ENCODE peak calls at places on chromosomes 2 and 18, in five cellular contexts. O, H, S, B and Z are unnamed samples. For H3K4me1, the result is how much of the 10 kb centered on the place peaks cover.

GRCh38 chr2:27705851-27706622 is 42.3 kb downstream of the SLC4A1AP start:
- DNase-seq in O (no peak), H (peak), S (no peak), B (no peak), Z (peak)

GRCh38 chr2:232260075-232260474 is 118.5 kb upstream of the ALPP start:
- DNase-seq in O (no peak), H (no peak), S (no peak), B (no peak), Z (no peak)

GRCh38 chr2:198424112-198424511 is 619.7 kb downstream of the PLCL1 start:
- DNase-seq in O (no peak), H (no peak), S (no peak), B (no peak), Z (no peak)

GRCh38 chr2:235567842-235568241 is 74.0 kb downstream of the AGAP1 start:
- DNase-seq in O (no peak), H (no peak), S (no peak), B (no peak), Z (no peak)

GRCh38 chr2:147425437-147426038 is 419.3 kb upstream of the ACVR2A start:
- DNase-seq in O (no peak), H (no peak), S (no peak), B (no peak), Z (no peak)

GRCh38 chr2:121152861-121153260 is 132.1 kb downstream of the TFCP2L1 start:
- DNase-seq in O (no peak), H (no peak), S (no peak), B (no peak), Z (no peak)

GRCh38 chr2:241315879-241316700 is at the start of gene SEPTIN2:
- DNase-seq in O (peak), H (peak), S (no peak), B (peak), Z (peak)

GRCh38 chr18:3794537-3795348 is 344.8 kb downstream of the TGIF1 start:
- DNase-seq in O (peak), H (no peak), S (no peak), B (no peak), Z (no peak)

GRCh38 chr2:166239548-166239947 is 111.7 kb upstream of the SCN1A start:
- DNase-seq in O (peak), H (no peak), S (no peak), B (no peak), Z (no peak)

GRCh38 chr2:197560146-197560665 is 44.3 kb downstream of the MOB4 start:
- DNase-seq in O (no peak), H (no peak), S (no peak), B (no peak), Z (no peak)

DNA sequence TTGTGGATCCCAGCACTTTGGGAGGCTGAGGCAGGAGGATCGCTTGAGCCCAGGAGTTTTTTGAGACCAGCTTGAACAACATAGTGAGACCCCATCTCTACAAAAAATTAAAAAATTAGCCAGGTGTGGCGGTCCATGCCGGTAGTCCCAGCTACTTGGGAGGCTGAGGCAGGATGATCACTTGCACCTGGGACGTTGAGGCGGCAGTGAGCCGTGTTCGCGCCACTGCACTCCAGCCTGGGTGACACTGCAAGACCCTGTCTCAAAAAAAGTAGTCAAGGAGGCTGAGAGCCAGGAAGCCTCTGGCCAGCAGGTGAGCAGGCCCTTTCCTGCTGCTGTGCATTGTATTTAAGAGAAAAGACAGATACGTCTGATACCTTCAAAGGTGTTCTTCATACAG is 11.1 kb upstream of the PROC start:
- DNase-seq in O (no peak), H (no peak), S (no peak), B (no peak), Z (no peak)
- H3K4me1 ChIP-seq in O (under half), H (half or more), S (under half), B (under half), Z (under half)

GRCh38 chr2:42618116-42618515 is 49.7 kb downstream of the MTA3 start:
- DNase-seq in O (no peak), H (no peak), S (no peak), B (no peak), Z (no peak)
- TF ChIP-seq POLR2AphosphoS5 in O (no peak), H (no peak), S (no peak), B (no peak), Z (no peak)

GRCh38 chr2:222609391-222609790 is 46.5 kb downstream of the FARSB start:
- DNase-seq in O (no peak), H (no peak), S (no peak), B (no peak), Z (no peak)

GRCh38 chr2:222611684-222612083 is 44.2 kb downstream of the FARSB start:
- DNase-seq in O (no peak), H (peak), S (no peak), B (no peak), Z (no peak)

GRCh38 chr2:222613715-222614331 is 42.1 kb downstream of the FARSB start:
- DNase-seq in O (peak), H (peak), S (peak), B (no peak), Z (no peak)

GRCh38 chr2:222608081-222608480 is 47.8 kb downstream of the FARSB start:
- DNase-seq in O (no peak), H (no peak), S (no peak), B (no peak), Z (no peak)

GRCh38 chr2:222610746-222611145 is 45.1 kb downstream of the FARSB start:
- DNase-seq in O (no peak), H (no peak), S (no peak), B (no peak), Z (no peak)
- TF ChIP-seq CTCF in O (no peak), H (no peak), S (no peak), B (no peak), Z (no peak)

GRCh38 chr2:10346929-10347558 is 44.3 kb downstream of the HPCAL1 start:
- DNase-seq in O (no peak), H (no peak), S (no peak), B (no peak), Z (no peak)

GRCh38 chr2:10344105-10345066 is 41.7 kb downstream of the HPCAL1 start:
- DNase-seq in O (no peak), H (no peak), S (peak), B (no peak), Z (no peak)

GRCh38 chr2:10345813-10346212 is 43.1 kb downstream of the HPCAL1 start:
- DNase-seq in O (no peak), H (no peak), S (no peak), B (no peak), Z (no peak)

GRCh38 chr2:10343658-10344057 is 41.0 kb downstream of the HPCAL1 start:
- DNase-seq in O (no peak), H (no peak), S (no peak), B (no peak), Z (no peak)

GRCh38 chr2:10345126-10345525 is 42.4 kb downstream of the HPCAL1 start:
- DNase-seq in O (no peak), H (no peak), S (no peak), B (no peak), Z (no peak)
- H3K4me1 ChIP-seq in O (half or more), H (half or more), S (under half), B (under half), Z (under half)

GRCh38 chr2:67701011-67701410 is 303.9 kb downstream of the ETAA1 start:
- DNase-seq in O (no peak), H (no peak), S (no peak), B (no peak), Z (no peak)

GRCh38 chr2:67702284-67702683 is 305.2 kb downstream of the ETAA1 start:
- DNase-seq in O (no peak), H (no peak), S (peak), B (no peak), Z (no peak)

GRCh38 chr2:67707896-67708295 is 310.8 kb downstream of the ETAA1 start:
- DNase-seq in O (no peak), H (no peak), S (no peak), B (no peak), Z (no peak)

GRCh38 chr2:67706082-67706481 is 308.9 kb downstream of the ETAA1 start:
- DNase-seq in O (no peak), H (no peak), S (no peak), B (no peak), Z (no peak)

DNA sequence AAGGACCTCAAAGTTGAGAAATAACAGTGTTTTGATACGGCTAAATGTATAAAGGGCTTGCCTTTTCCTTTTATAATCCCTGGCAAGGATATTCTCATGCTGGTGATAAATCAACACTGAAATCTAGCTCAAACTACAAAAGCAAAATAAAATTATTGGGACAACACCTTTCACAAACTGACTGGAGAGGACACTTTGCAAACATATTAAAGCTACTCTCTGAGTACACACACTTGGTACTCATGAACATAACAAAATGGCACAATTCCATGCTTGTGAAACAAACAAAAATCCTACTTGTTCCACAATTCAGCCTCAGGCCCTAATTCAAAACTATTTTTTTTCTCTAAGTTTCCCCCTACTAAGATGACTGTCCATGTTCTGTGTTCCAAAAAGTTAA is 305.8 kb downstream of the ETAA1 start:
- DNase-seq in O (no peak), H (no peak), S (no peak), B (no peak), Z (no peak)
- TF ChIP-seq POLR2AphosphoS5 in O (no peak), H (no peak), S (no peak), B (no peak), Z (peak)

GRCh38 chr18:52348209-52348608 is 8.2 kb downstream of the DCC start:
- DNase-seq in O (peak), H (no peak), S (no peak), B (peak), Z (no peak)
- TF ChIP-seq CTCF in O (peak), H (no peak), S (peak), B (peak), Z (no peak)

DNA sequence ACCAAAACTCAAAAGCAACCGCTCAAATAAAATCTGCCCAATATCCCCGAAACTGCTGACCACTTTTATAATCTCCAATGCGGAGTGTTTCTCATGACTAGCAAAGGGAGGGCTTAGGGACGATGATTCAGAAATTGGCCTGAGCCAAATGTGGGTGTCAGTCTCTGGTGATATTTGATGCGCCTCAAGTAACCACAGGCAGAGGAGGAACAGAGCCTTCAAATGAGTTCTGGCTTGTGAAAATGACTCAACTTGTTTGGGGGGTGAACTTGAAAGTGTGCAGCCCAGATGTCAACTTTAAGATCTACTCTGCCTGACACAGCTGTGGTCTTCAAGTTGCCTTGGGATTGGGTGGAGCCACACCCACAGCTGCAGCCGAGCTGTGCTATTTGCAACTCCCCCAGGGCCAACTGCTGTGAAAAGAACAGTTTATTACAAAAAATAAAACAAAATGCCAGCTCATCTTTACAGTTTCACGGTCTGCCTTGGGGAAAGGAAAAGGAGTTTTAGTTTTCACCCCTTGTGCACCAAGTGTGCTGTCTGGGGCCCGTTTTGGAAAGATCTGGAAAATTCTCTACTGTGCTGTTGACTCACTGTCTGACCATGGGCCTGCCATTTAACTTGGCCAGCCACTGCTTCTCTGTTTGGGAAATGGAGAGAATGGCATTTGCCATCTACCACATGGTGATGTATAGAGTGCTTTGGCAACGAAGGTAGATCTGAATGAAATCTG is 222.1 kb downstream of the MTX2 start:
- DNase-seq in O (peak), H (no peak), S (peak), B (no peak), Z (peak)
- H3K4me1 ChIP-seq in O (under half), H (under half), S (under half), B (under half), Z (under half)

DNA sequence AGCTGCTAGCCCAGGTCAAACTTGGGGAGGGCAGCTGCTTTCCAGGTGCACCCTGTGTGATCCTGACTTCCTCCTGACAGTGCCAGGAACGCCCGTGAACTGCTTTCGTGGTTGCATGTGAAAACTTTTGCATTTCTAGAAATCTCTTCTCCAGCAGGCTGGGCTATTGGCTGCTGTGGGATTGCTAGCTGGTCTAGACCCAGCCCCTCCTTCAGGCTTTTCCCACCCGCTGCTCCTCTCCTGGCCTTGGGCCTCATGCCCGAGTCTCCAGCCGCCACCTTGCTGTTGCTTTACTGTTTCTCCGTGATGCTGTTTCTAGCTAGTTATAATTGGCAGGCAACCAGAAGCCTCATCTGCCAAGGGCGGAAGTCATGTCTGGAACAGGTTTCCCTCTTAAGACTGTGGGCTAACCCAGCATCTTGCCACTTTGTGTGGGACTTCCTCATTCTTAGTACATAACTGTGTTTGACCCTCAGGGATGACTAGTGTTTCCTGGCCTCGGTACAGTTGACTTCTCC is 27.0 kb upstream of the MGAT4A start:
- DNase-seq in O (no peak), H (peak), S (no peak), B (no peak), Z (peak)
- TF ChIP-seq POLR2AphosphoS5 in O (no peak), H (peak), S (no peak), B (no peak), Z (peak)

GRCh38 chr2:31428001-31428418 is 13.5 kb upstream of the XDH start:
- DNase-seq in O (no peak), H (no peak), S (no peak), B (peak), Z (no peak)
- TF ChIP-seq CTCF in O (no peak), H (no peak), S (peak), B (peak), Z (no peak)

GRCh38 chr18:13288509-13289138 is 70.1 kb downstream of the LDLRAD4 start:
- DNase-seq in O (no peak), H (no peak), S (no peak), B (no peak), Z (no peak)
- H3K4me1 ChIP-seq in O (under half), H (under half), S (under half), B (under half), Z (under half)